ENCODE peak calls at places on chromosome 11, in four cellular contexts. G is IMR-90, H is GM23248, O is MM.1S. E is an unnamed sample.

GRCh38 chr11:126963115-126963514 is 37.5 kb downstream of the KIRREL3 start:
- DNase-seq in H (no peak), G (no peak), O (no peak), E (no peak)

GRCh38 chr11:9265211-9266131 is at the start of gene DENND5A:
- DNase-seq in H (peak), G (peak), O (no peak), E (peak)

GRCh38 chr11:94473177-94473799 is 20.4 kb downstream of the MRE11 start:
- DNase-seq in G (peak), H (peak), O (peak), E (no peak)

GRCh38 chr11:61082931-61083531 is 19.3 kb upstream of the CD5 start:
- DNase-seq in O (no peak), G (no peak), H (no peak), E (no peak)

GRCh38 chr11:134533511-134533910 is 121.5 kb upstream of the B3GAT1 start:
- DNase-seq in O (no peak), H (no peak), G (no peak), E (no peak)

GRCh38 chr11:116275634-116276033 is 497.2 kb downstream of the BUD13 start:
- DNase-seq in O (no peak), H (peak), G (no peak), E (no peak)

GRCh38 chr11:134592391-134592990 is 180.4 kb upstream of the B3GAT1 start:
- DNase-seq in G (no peak), H (no peak), O (peak), E (peak)

GRCh38 chr11:124843616-124843910 is 21.7 kb upstream of the ROBO3 start:
- DNase-seq in O (no peak), G (no peak), H (no peak), E (no peak)

GRCh38 chr11:62069374-62069773 is 54.4 kb upstream of the INCENP start:
- DNase-seq in O (no peak), G (no peak), H (no peak), E (no peak)

GRCh38 chr11:128365044-128365443 is 222.3 kb downstream of the ETS1 start:
- DNase-seq in O (peak), G (peak), H (peak), E (no peak)

GRCh38 chr11:94602430-94603372 is 35.5 kb downstream of the PIWIL4 start:
- DNase-seq in H (peak), G (peak), O (peak), E (no peak)

GRCh38 chr11:32888805-32889204 is 3.8 kb upstream of the QSER1 start:
- DNase-seq in H (peak), O (no peak), G (peak), E (no peak)

GRCh38 chr11:10931761-10932700 is 74.2 kb upstream of the ZBED5 start:
- DNase-seq in H (no peak), G (no peak), O (no peak), E (no peak)

GRCh38 chr11:119683783-119684182 is 45.2 kb downstream of the NECTIN1 start:
- DNase-seq in G (no peak), H (no peak), O (peak), E (no peak)

GRCh38 chr11:108926522-108927380 is 261.9 kb downstream of the DDX10 start:
- DNase-seq in H (no peak), O (no peak), G (no peak), E (no peak)

GRCh38 chr11:82733444-82734119 is at the start of gene FAM181B:
- DNase-seq in G (no peak), O (no peak), H (peak), E (no peak)

GRCh38 chr11:35531246-35531645 is 5.8 kb upstream of the PAMR1 start:
- DNase-seq in H (peak), G (no peak), O (no peak), E (no peak)

GRCh38 chr11:127971448-127971847 is 615.9 kb downstream of the ETS1 start:
- DNase-seq in O (no peak), G (no peak), H (no peak), E (no peak)

GRCh38 chr11:114782650-114783310 is 104.5 kb downstream of the NXPE2 start:
- DNase-seq in G (no peak), H (no peak), O (no peak), E (no peak)

GRCh38 chr11:83118814-83119213 is 38.1 kb upstream of the PCF11 start:
- DNase-seq in O (no peak), G (peak), H (no peak), E (no peak)

GRCh38 chr11:27471588-27472397 is 797 bp downstream of the LGR4 start:
- DNase-seq in O (peak), G (no peak), H (peak), E (no peak)

GRCh38 chr11:32033067-32033466 is 57.8 kb upstream of the RCN1 start:
- DNase-seq in G (no peak), H (peak), O (no peak), E (no peak)

GRCh38 chr11:128772814-128773213 is 78.9 kb downstream of the FLI1 start:
- DNase-seq in G (no peak), O (no peak), H (no peak), E (no peak)

DNA sequence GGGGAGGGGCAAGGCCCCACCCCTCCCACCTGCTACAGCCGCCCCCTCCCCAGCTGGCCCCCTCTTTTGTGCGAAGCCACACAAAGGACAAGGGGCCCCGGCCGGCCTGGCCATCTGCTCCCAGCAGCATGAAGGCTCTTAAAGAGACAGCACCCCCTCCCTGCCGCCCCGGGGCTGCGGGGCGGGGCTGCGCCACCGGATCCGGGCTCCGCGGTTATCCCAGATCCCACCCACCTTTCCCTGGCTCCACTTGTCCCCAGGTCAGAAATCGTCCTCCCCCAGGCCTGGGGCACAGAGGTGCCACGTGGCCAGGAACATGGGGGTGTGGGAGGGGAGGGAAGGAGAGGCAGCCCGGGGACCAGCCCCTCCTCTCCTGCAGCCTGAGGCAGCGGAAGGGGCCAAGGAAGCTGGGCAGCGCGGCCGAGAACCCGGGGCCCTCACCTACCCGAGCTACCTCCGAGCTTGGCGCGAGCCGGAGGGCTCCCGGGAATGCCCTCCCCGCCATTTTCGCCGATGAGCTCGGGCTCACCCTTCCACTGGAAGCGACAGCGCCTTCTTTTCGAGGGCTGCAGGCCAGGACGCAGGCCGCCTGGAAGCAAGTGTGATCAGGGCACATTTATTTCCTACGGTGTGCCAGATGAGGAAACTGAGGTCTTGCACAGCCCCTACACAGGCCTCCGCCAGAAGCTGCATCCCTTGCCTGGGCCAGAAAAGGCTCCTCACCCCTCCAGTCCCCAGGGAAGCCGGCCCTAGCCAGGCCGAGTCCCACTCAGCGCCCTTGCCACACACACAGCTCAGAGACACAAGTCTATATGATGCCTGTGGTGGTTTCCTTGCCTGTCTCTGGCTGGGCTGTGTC is 2.5 kb upstream of the RCOR2 start:
- DNase-seq in O (no peak), G (no peak), H (peak), E (no peak)
- H3K9ac ChIP-seq in O (no peak), G (peak), H (peak), E (peak)

GRCh38 chr11:121451178-121451981 is 734 bp upstream of the SORL1 start:
- DNase-seq in G (no peak), O (no peak), H (no peak), E (no peak)

GRCh38 chr11:121449123-121449522 is 3.0 kb upstream of the SORL1 start:
- DNase-seq in O (no peak), G (no peak), H (no peak), E (no peak)

GRCh38 chr11:121449626-121450025 is 2.5 kb upstream of the SORL1 start:
- DNase-seq in O (no peak), G (no peak), H (no peak), E (no peak)

GRCh38 chr11:121451982-121452608 is at the start of gene SORL1:
- DNase-seq in O (peak), G (peak), H (peak), E (no peak)

DNA sequence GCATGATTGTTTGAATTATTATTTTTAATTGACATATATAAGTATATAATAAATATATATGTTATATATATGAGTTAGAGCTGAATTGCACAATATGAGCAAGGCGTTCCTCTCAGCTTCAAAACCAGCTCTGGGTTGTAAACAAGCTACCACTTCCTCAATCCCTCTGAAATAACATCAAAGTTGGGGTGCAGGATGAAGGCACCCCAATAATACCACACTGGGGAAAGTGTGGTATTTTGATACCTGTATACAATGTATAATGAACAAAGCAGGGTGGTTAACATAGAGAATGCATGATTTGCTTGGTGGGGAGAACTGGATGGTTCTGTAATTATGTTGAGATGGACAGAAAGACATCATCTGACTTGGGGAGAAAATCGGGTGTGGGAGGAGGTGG is 1.7 kb upstream of the SORL1 start:
- DNase-seq in H (no peak), O (no peak), G (no peak), E (no peak)
- H3K4me3 ChIP-seq in H (no peak), O (no peak), G (no peak), E (no peak)

DNA sequence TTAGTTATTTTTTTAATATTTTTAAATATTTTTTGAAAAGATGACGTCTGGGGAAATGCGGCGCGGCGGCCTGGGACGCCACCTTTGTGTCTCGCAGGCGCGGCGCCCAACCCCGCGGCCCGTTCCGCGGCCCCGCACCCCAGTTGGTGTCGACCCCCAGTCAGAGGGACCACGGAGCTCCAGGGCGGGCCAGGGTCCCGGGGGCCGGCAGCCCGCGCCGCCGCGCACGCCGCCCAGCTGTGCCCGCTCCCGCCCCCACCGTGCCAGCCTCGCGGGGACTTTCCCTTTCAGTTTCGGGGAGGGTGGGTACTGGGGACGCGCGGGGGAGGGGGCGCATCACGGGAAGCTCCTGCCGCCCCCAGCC is 1.6 kb downstream of the CCND1 start:
- DNase-seq in G (no peak), H (peak), O (peak), E (no peak)
- H3K9ac ChIP-seq in G (peak), H (peak), O (peak), E (peak)

DNA sequence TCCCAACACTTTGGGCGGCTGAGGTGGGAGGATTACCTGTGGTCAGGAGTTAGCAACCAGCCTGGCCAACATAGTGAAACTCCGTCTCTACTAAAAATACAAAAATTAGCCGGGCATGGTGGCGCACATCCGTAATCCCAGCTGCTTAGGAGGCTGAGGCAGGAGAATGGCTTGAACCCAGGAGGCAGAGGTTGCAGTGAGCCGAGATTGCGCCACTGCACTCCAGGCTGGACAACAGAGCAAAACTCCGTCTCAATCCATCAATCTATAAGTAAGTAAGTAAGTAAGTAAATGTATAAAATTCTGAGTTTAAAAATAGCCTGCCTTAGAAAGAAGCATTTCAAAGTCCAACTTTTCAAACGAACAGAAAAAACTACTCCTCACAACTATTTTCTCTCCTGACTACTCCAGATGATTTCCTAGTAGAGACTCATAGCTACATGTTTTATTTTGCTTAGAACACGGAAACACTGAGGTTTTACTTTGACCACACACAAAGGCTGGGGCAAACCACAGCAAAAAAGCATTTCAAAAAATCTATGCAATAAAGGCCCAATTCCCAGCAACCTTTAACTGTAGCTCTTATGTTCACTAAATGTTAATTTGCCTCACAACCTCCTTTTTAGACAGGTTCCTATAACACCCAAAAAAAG is 16.3 kb downstream of the SPTY2D1 start:
- DNase-seq in G (peak), H (peak), O (peak), E (no peak)
- H3K4me3 ChIP-seq in G (peak), H (no peak), O (no peak), E (no peak)

DNA sequence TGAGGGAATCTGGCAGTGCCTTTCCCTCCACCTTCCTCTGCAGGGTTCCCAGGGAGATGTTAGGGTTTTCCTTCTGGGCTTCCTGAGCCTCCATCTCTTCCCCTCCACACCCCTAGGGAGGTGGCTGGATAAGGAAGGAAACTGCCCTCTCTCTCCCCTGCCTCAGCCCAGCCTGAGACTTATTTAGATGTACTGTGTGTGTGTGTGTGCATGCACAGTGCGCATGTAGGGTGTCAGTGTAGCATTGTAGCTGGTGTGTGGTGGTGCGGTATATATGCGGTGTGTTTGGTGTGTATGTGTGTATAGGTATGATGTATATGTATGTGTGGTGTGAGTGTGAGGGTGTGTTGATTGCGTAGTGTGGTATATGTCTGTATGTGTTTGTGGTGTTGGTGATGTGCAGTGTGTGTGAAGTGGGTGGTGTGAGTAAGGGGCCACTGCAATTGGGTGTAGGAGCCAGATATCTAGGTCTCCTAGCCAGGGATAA is 1.5 kb downstream of the FXYD6 start:
- DNase-seq in O (no peak), H (no peak), G (no peak), E (no peak)
- H3K9ac ChIP-seq in O (no peak), H (no peak), G (no peak), E (no peak)

GRCh38 chr11:131691558-131692041 is 321.2 kb downstream of the NTM start:
- DNase-seq in H (peak), G (peak), O (peak), E (no peak)
- H3K4me3 ChIP-seq in H (peak), G (no peak), O (no peak), E (no peak)

DNA sequence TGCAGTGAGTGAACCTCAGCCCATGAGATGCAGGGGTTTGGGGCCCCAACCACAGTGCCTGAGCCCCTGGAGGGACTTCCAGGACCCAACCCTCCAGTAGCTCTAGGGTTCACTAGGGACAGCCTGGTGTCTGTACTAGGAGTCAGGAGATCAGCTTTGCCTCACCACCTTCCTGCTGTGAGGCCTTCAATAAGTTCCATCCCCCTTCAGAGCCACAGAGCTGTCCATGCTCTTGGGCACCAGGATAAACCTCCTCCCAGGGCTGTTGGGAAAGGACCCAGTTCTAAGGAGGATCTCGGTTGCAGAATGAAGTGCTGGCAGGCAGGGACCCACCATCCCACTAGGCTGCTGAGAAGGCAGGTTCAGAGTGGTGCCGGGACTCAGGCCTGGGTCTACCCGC is 9.7 kb downstream of the ARHGEF17 start:
- DNase-seq in O (no peak), H (no peak), G (no peak), E (no peak)
- H3K9ac ChIP-seq in O (no peak), H (no peak), G (no peak), E (no peak)

DNA sequence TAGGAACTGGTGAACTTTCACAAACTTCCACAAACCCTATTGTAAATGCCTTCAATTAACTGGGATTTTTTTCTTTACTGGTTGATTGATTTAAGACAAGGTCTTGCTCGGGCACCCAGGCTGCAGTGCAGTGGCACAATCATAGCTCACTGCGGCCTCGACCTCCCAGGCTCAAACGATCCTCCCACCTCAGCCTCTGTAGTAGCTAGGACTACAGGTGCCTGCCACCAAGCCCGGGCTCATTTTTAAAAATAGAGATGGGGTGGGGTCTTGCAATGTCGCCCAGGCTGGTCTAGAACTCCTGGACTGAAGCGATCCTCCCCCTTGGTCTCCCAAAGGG is 35.7 kb upstream of the POLA2 start:
- DNase-seq in O (no peak), H (no peak), G (no peak), E (no peak)
- H3K4me3 ChIP-seq in O (peak), H (peak), G (no peak), E (no peak)

DNA sequence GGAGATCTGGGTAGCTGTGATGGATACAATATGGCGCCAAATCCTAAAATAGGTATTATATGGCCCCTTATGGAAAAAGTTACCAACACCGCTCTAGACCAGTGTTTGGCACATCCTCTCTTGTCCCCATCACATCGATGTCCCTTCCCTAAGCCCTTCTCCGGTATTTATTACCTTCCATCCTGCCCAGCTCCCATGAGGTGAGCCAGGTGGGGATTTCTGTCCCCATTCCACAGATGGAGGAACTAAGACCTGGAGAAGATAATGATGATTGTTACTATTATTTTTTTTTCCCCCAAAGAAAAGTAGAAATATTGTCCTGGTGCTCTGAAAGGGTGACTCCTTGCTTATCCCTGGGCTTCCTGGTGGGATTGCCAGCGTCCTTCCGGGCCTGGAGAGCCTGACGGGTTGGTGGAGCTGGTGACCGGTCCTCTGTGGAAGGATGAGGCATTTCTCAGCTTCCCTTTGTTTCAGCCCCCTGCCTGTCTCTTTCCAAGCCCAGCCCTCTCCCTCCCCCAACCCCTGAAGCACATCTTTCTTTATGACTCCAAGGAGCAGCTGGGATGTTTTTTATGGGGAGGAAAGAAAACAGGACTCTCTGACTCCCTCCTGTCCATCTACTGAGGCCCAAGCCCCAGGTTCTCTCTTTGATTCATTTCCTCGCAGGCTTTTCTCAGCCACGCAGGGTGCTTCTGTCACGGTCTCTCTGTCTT is 65.5 kb downstream of the TP53I11 start:
- DNase-seq in G (no peak), O (no peak), H (no peak), E (no peak)
- H3K9ac ChIP-seq in G (no peak), O (no peak), H (no peak), E (no peak)

E was measured in HCT116.